ENCODE peak calls at places on chromosomes 4 and X, in seven cellular contexts. V, A, J, D, O, I and M are unnamed samples.
A peak's percentile ranks its signal among the peaks of the same experiment; 100 is the strongest.

GRCh38 chr4:54322817-54323417 is 93.8 kb downstream of the PDGFRA start:
- DNase-seq in O (peak; percentile 45), J (peak; percentile 47), A (peak; percentile 35), D (peak; percentile 61), V (peak; percentile 82), I (peak; percentile 61), M (peak; percentile 71)

GRCh38 chr4:83599183-83599582 is 63.3 kb downstream of the GPAT3 start:
- DNase-seq in I (no peak), V (peak; percentile 60), D (peak; percentile 52), O (no peak), J (no peak), A (no peak), M (peak; percentile 55)

GRCh38 chrX:68083510-68083909 is 349.8 kb downstream of the OPHN1 start:
- DNase-seq in V (no peak), D (no peak), O (no peak), J (no peak), A (no peak), I (no peak), M (no peak)

GRCh38 chr4:38365748-38366310 is 298.2 kb upstream of the KLF3 start:
- DNase-seq in J (no peak), V (no peak), A (no peak), O (no peak), D (no peak), I (no peak), M (no peak)

GRCh38 chr4:54067163-54067562 is 2.8 kb upstream of the CHIC2 start:
- DNase-seq in D (no peak), J (peak; percentile 77), V (no peak), A (no peak), I (no peak), O (no peak), M (no peak)

GRCh38 chr4:168496834-168497233 is at the start of gene PALLD:
- DNase-seq in A (no peak), D (no peak), O (no peak), V (peak; percentile 24), I (no peak), J (peak; percentile 16), M (no peak)

GRCh38 chr4:7196731-7197130 is 4.4 kb downstream of the SORCS2 start:
- DNase-seq in O (no peak), A (no peak), V (no peak), I (no peak), D (peak; percentile 71), J (no peak), M (no peak)

GRCh38 chr4:81214518-81215218 is 354 bp downstream of the PRKG2 start:
- DNase-seq in O (no peak), D (no peak), V (peak; percentile 59), I (no peak), J (no peak), A (peak; percentile 18), M (no peak)

GRCh38 chr4:3387154-3387942 is 54.4 kb upstream of the HGFAC start:
- DNase-seq in V (peak; percentile 13), A (no peak), J (no peak), O (no peak), D (no peak), I (no peak), M (no peak)

GRCh38 chr4:105990933-105991332 is 95.7 kb downstream of the NPNT start:
- DNase-seq in D (no peak), I (no peak), A (no peak), V (peak; percentile 33), J (peak; percentile 78), O (no peak), M (no peak)

GRCh38 chr4:159455675-159456235 is 352.9 kb downstream of the RAPGEF2 start:
- DNase-seq in D (peak; percentile 25), I (peak; percentile 23), J (no peak), O (peak; percentile 4), A (no peak), V (peak; percentile 65), M (peak; percentile 72)

GRCh38 chrX:15242899-15243555 is 26.9 kb downstream of the ASB9 start:
- DNase-seq in A (peak; percentile 12), D (peak; percentile 58), J (no peak), V (peak; percentile 24), O (peak; percentile 4), I (peak; percentile 27), M (peak; percentile 17)

GRCh38 chr4:76990288-76991080 is 40.9 kb downstream of the SEPTIN11 start:
- DNase-seq in O (no peak), D (no peak), A (no peak), I (peak; percentile 14), V (no peak), J (no peak), M (no peak)

GRCh38 chr4:145289403-145290076 is 109.2 kb upstream of the OTUD4 start:
- DNase-seq in J (no peak), A (no peak), O (no peak), I (peak; percentile 26), V (no peak), D (no peak), M (no peak)

GRCh38 chrX:77114501-77114900 is 332.7 kb upstream of the FGF16 start:
- DNase-seq in I (no peak), J (no peak), D (no peak), V (no peak), A (no peak), O (no peak), M (no peak)

GRCh38 chrX:18424482-18425198 is 768 bp upstream of the CDKL5 start:
- DNase-seq in D (peak; percentile 53), V (peak; percentile 14), O (no peak), J (peak; percentile 16), A (peak; percentile 14), I (no peak), M (no peak)

GRCh38 chrX:151753313-151754041 is 18.9 kb downstream of the CNGA2 start:
- DNase-seq in I (peak; percentile 14), A (peak; percentile 15), O (peak; percentile 8), V (peak; percentile 73), D (peak; percentile 42), J (peak; percentile 49), M (peak; percentile 64)

GRCh38 chrX:19225906-19226305 is 103.6 kb upstream of the ADGRG2 start:
- DNase-seq in A (no peak), J (no peak), D (peak; percentile 29), I (no peak), V (peak; percentile 29), O (no peak), M (peak; percentile 8)

GRCh38 chrX:97039363-97040029 is 155.8 kb downstream of the RPA4 start:
- DNase-seq in V (no peak), O (no peak), J (peak; percentile 23), I (no peak), A (no peak), D (no peak), M (no peak)

GRCh38 chrX:150375243-150375642 is 12.1 kb downstream of the MAMLD1 start:
- DNase-seq in V (no peak), A (no peak), O (no peak), I (no peak), D (no peak), J (no peak), M (no peak)